ENCODE peak calls at places on chromosomes 4 and X, in ten cellular contexts. One of them, this sample, is unnamed.

GRCh38 chrX:136202889-136203288 is 48.3 kb downstream of the MAP7D3 start:
- DNase-seq in activated CD4-positive, alpha-beta T cell treated with anti-CD3 and anti-CD28 coated beads, Interleukin-2, amount 50 U/mL, for 1 hour: no peak
- DNase-seq in RPMI8226: no peak
- DNase-seq in left ventricle myocardium inferior: no peak
- DNase-seq in GM10248: no peak
- DNase-seq in T-helper 2 cell: no peak
- DNase-seq in cardiac fibroblast: peak; percentile 61
- DNase-seq in mesothelial cell of epicardium: no peak
- DNase-seq in heart right ventricle: no peak
- DNase-seq in astrocyte of the spinal cord: no peak
- DNase-seq in this sample: no peak

GRCh38 chr4:5511791-5512190 is 196.6 kb downstream of the EVC2 start:
- DNase-seq in astrocyte of the spinal cord: peak; percentile 28
- DNase-seq in left ventricle myocardium inferior: no peak
- DNase-seq in RPMI8226: no peak
- DNase-seq in mesothelial cell of epicardium: no peak
- DNase-seq in activated CD4-positive, alpha-beta T cell treated with anti-CD3 and anti-CD28 coated beads, Interleukin-2, amount 50 U/mL, for 1 hour: no peak
- DNase-seq in GM10248: no peak
- DNase-seq in heart right ventricle: no peak
- DNase-seq in T-helper 2 cell: no peak
- DNase-seq in cardiac fibroblast: peak; percentile 71
- DNase-seq in this sample: no peak

GRCh38 chr4:14524236-14524635 is 478.0 kb upstream of the CPEB2 start:
- DNase-seq in RPMI8226: no peak
- DNase-seq in cardiac fibroblast: no peak
- DNase-seq in astrocyte of the spinal cord: peak; percentile 47
- DNase-seq in activated CD4-positive, alpha-beta T cell treated with anti-CD3 and anti-CD28 coated beads, Interleukin-2, amount 50 U/mL, for 1 hour: no peak
- DNase-seq in T-helper 2 cell: no peak
- DNase-seq in GM10248: no peak
- DNase-seq in left ventricle myocardium inferior: no peak
- DNase-seq in mesothelial cell of epicardium: no peak
- DNase-seq in heart right ventricle: no peak
- DNase-seq in this sample: no peak

GRCh38 chr4:56051710-56052075 is 102.9 kb downstream of the CEP135 start:
- DNase-seq in T-helper 2 cell: no peak
- DNase-seq in heart right ventricle: no peak
- DNase-seq in activated CD4-positive, alpha-beta T cell treated with anti-CD3 and anti-CD28 coated beads, Interleukin-2, amount 50 U/mL, for 1 hour: no peak
- DNase-seq in left ventricle myocardium inferior: no peak
- DNase-seq in cardiac fibroblast: no peak
- DNase-seq in RPMI8226: no peak
- DNase-seq in astrocyte of the spinal cord: no peak
- DNase-seq in GM10248: no peak
- DNase-seq in mesothelial cell of epicardium: no peak
- DNase-seq in this sample: no peak

GRCh38 chrX:97639526-97639925 is 755.8 kb downstream of the RPA4 start:
- DNase-seq in mesothelial cell of epicardium: no peak
- DNase-seq in RPMI8226: peak; percentile 10
- DNase-seq in heart right ventricle: no peak
- DNase-seq in cardiac fibroblast: no peak
- DNase-seq in T-helper 2 cell: no peak
- DNase-seq in left ventricle myocardium inferior: no peak
- DNase-seq in activated CD4-positive, alpha-beta T cell treated with anti-CD3 and anti-CD28 coated beads, Interleukin-2, amount 50 U/mL, for 1 hour: no peak
- DNase-seq in astrocyte of the spinal cord: no peak
- DNase-seq in GM10248: no peak
- DNase-seq in this sample: no peak

GRCh38 chrX:150365051-150365952 is 2.2 kb downstream of the MAMLD1 start:
- DNase-seq in T-helper 2 cell: peak; percentile 45
- DNase-seq in left ventricle myocardium inferior: peak; percentile 76
- DNase-seq in RPMI8226: peak; percentile 43
- DNase-seq in heart right ventricle: peak; percentile 78
- DNase-seq in mesothelial cell of epicardium: no peak
- DNase-seq in GM10248: peak; percentile 21
- DNase-seq in cardiac fibroblast: peak; percentile 66
- DNase-seq in astrocyte of the spinal cord: peak; percentile 56
- DNase-seq in activated CD4-positive, alpha-beta T cell treated with anti-CD3 and anti-CD28 coated beads, Interleukin-2, amount 50 U/mL, for 1 hour: peak; percentile 53
- DNase-seq in this sample: peak; percentile 79

GRCh38 chrX:77446029-77446585 is 1.1 kb upstream of the FGF16 start:
- DNase-seq in left ventricle myocardium inferior: peak; percentile 14
- DNase-seq in heart right ventricle: peak; percentile 15
- DNase-seq in RPMI8226: no peak
- DNase-seq in cardiac fibroblast: no peak
- DNase-seq in activated CD4-positive, alpha-beta T cell treated with anti-CD3 and anti-CD28 coated beads, Interleukin-2, amount 50 U/mL, for 1 hour: no peak
- DNase-seq in mesothelial cell of epicardium: no peak
- DNase-seq in GM10248: peak; percentile 18
- DNase-seq in astrocyte of the spinal cord: no peak
- DNase-seq in T-helper 2 cell: no peak
- DNase-seq in this sample: peak; percentile 38

GRCh38 chr4:109560687-109561452 is 824 bp downstream of the MCUB start:
- DNase-seq in astrocyte of the spinal cord: peak; percentile 82
- DNase-seq in mesothelial cell of epicardium: no peak
- DNase-seq in GM10248: peak; percentile 82
- DNase-seq in cardiac fibroblast: peak; percentile 85
- DNase-seq in heart right ventricle: peak; percentile 37
- DNase-seq in RPMI8226: peak; percentile 72
- DNase-seq in T-helper 2 cell: peak; percentile 18
- DNase-seq in activated CD4-positive, alpha-beta T cell treated with anti-CD3 and anti-CD28 coated beads, Interleukin-2, amount 50 U/mL, for 1 hour: peak; percentile 47
- DNase-seq in left ventricle myocardium inferior: peak; percentile 30
- DNase-seq in this sample: peak; percentile 73

GRCh38 chr4:15649914-15650545 is 5.1 kb downstream of the FBXL5 start:
- DNase-seq in mesothelial cell of epicardium: no peak
- DNase-seq in cardiac fibroblast: peak; percentile 72
- DNase-seq in GM10248: peak; percentile 27
- DNase-seq in heart right ventricle: no peak
- DNase-seq in RPMI8226: peak; percentile 17
- DNase-seq in T-helper 2 cell: peak; percentile 36
- DNase-seq in left ventricle myocardium inferior: no peak
- DNase-seq in astrocyte of the spinal cord: peak; percentile 39
- DNase-seq in activated CD4-positive, alpha-beta T cell treated with anti-CD3 and anti-CD28 coated beads, Interleukin-2, amount 50 U/mL, for 1 hour: peak; percentile 40
- DNase-seq in this sample: peak; percentile 75

GRCh38 chrX:18931972-18932371 is 51.9 kb downstream of the PHKA2 start:
- DNase-seq in heart right ventricle: no peak
- DNase-seq in GM10248: peak; percentile 24
- DNase-seq in left ventricle myocardium inferior: no peak
- DNase-seq in mesothelial cell of epicardium: no peak
- DNase-seq in T-helper 2 cell: no peak
- DNase-seq in cardiac fibroblast: peak; percentile 49
- DNase-seq in activated CD4-positive, alpha-beta T cell treated with anti-CD3 and anti-CD28 coated beads, Interleukin-2, amount 50 U/mL, for 1 hour: no peak
- DNase-seq in astrocyte of the spinal cord: peak; percentile 21
- DNase-seq in RPMI8226: peak; percentile 22
- DNase-seq in this sample: peak; percentile 20

This sample was measured in activated naive CD4-positive, alpha-beta T cell treated with anti-CD3 and anti-CD28 coated beads, Interleukin-2, amount 10 ng/mL, durations not matched to agents 7 days and 5 days.